ENCODE peak calls at places on chromosomes 4 and X, in four cellular contexts. K, A, I and L are unnamed samples.
A peak's percentile ranks its signal among the peaks of the same experiment; 100 is the strongest.

GRCh38 chr4:69116645-69117321 is 20.5 kb downstream of the UGT2B7 start:
- DNase-seq in K (no peak), A (no peak), I (no peak), L (no peak)

GRCh38 chr4:107989162-107989536 is 540 bp upstream of the HADH start:
- DNase-seq in K (no peak), I (no peak), A (no peak), L (no peak)

GRCh38 chr4:15414601-15415091 is 13.2 kb upstream of the C1QTNF7 start:
- DNase-seq in A (peak; percentile 35), I (no peak), K (no peak), L (no peak)

GRCh38 chr4:183960021-183960420 is 54.9 kb downstream of the STOX2 start:
- DNase-seq in K (no peak), I (peak; percentile 88), A (peak; percentile 81), L (peak; percentile 51)

GRCh38 chr4:141486375-141486997 is 149.9 kb upstream of the IL15 start:
- DNase-seq in A (peak; percentile 83), K (no peak), I (no peak), L (peak; percentile 57)

GRCh38 chr4:53014368-53014767 is 152.3 kb downstream of the RASL11B start:
- DNase-seq in K (no peak), I (no peak), A (no peak), L (no peak)

GRCh38 chr4:129344058-129344457 is 248.1 kb downstream of the C4orf33 start:
- DNase-seq in I (peak; percentile 47), A (no peak), K (no peak), L (peak; percentile 48)

GRCh38 chrX:17078031-17078730 is 131.7 kb downstream of the REPS2 start:
- DNase-seq in K (no peak), A (peak; percentile 68), I (no peak), L (peak; percentile 21)

GRCh38 chrX:11462136-11462535 is 168.9 kb downstream of the AMELX start:
- DNase-seq in I (no peak), K (no peak), A (no peak), L (no peak)

GRCh38 chr4:5158391-5158770 is 107.1 kb downstream of the STK32B start:
- DNase-seq in K (no peak), I (no peak), A (no peak), L (no peak)

GRCh38 chr4:80538276-80538926 is 202.9 kb downstream of the CFAP299 start:
- DNase-seq in K (no peak), I (no peak), A (peak; percentile 38), L (peak; percentile 38)

GRCh38 chr4:114056599-114056998 is 77.2 kb upstream of the ARSJ start:
- DNase-seq in A (no peak), I (no peak), K (no peak), L (no peak)

GRCh38 chr4:152039085-152039484 is 278.3 kb upstream of the GATB start:
- DNase-seq in K (no peak), A (peak; percentile 91), I (no peak), L (no peak)

GRCh38 chr4:71189471-71189870 is 149.3 kb upstream of the SLC4A4 start:
- DNase-seq in K (no peak), I (no peak), A (peak; percentile 69), L (no peak)

GRCh38 chr4:37802068-37802666 is 24.3 kb upstream of the PGM2 start:
- DNase-seq in A (peak; percentile 38), K (peak; percentile 67), I (peak; percentile 77), L (peak; percentile 60)

GRCh38 chr4:74897390-74897789 is 35.5 kb upstream of the PARM1 start:
- DNase-seq in K (no peak), A (no peak), I (no peak), L (peak; percentile 29)

GRCh38 chrX:37765507-37765906 is 14.4 kb upstream of the CYBB start:
- DNase-seq in A (no peak), I (no peak), K (no peak), L (no peak)

GRCh38 chr4:89400408-89401035 is 92.9 kb upstream of the GPRIN3 start:
- DNase-seq in K (no peak), I (no peak), A (peak; percentile 77), L (no peak)

GRCh38 chr4:176844448-176844847 is 51.7 kb upstream of the VEGFC start:
- DNase-seq in I (no peak), K (no peak), A (peak; percentile 52), L (no peak)

GRCh38 chrX:13053171-13053570 is 8.8 kb upstream of the FAM9C start:
- DNase-seq in A (no peak), I (no peak), K (no peak), L (no peak)

GRCh38 chr4:69503558-69503957 is 7.9 kb upstream of the UGT2B4 start:
- DNase-seq in A (no peak), I (no peak), K (no peak), L (no peak)

GRCh38 chr4:162959056-162959455 is 207.6 kb downstream of the NAF1 start:
- DNase-seq in I (no peak), K (no peak), A (no peak), L (no peak)

GRCh38 chrX:100368167-100368566 is 41.9 kb downstream of the PCDH19 start:
- DNase-seq in I (peak; percentile 35), K (no peak), A (no peak), L (no peak)

GRCh38 chr4:76210502-76210901 is 3.1 kb downstream of the SCARB2 start:
- DNase-seq in K (no peak), A (no peak), I (no peak), L (no peak)

GRCh38 chr4:81606796-81607550 is 135.3 kb upstream of the RASGEF1B start:
- DNase-seq in K (no peak), A (no peak), I (no peak), L (peak; percentile 15)

GRCh38 chrX:79728421-79728820 is 286.1 kb upstream of the TBX22 start:
- DNase-seq in K (no peak), A (no peak), I (no peak), L (no peak)

GRCh38 chrX:139890991-139891700 is 41.7 kb downstream of the ATP11C start:
- DNase-seq in A (peak; percentile 70), I (no peak), K (no peak), L (peak; percentile 64)

GRCh38 chr4:80192937-80193336 is 4.4 kb upstream of the PRDM8 start:
- DNase-seq in A (peak; percentile 56), I (no peak), K (no peak), L (no peak)

GRCh38 chr4:176838611-176839411 is 46.1 kb upstream of the VEGFC start:
- DNase-seq in I (no peak), K (no peak), A (peak; percentile 90), L (peak; percentile 88)

GRCh38 chr4:10288830-10289533 is 168.2 kb downstream of the ZNF518B start:
- DNase-seq in A (no peak), K (no peak), I (no peak), L (peak; percentile 91)

GRCh38 chrX:138765061-138765460 is 53.5 kb upstream of the FGF13 start:
- DNase-seq in I (no peak), A (peak; percentile 77), K (no peak), L (no peak)

GRCh38 chr4:6374575-6374974 is 97.8 kb downstream of the PPP2R2C start:
- DNase-seq in K (no peak), A (no peak), I (no peak), L (no peak)

GRCh38 chr4:128558896-128559669 is 250.4 kb upstream of the JADE1 start:
- DNase-seq in I (no peak), K (no peak), A (peak; percentile 87), L (no peak)

GRCh38 chr4:112938461-112939058 is 110.9 kb upstream of the ANK2 start:
- DNase-seq in I (no peak), A (peak; percentile 23), K (no peak), L (no peak)

GRCh38 chr4:82381235-82381634 is 7.4 kb upstream of the HNRNPD start:
- DNase-seq in K (no peak), A (no peak), I (no peak), L (no peak)

GRCh38 chr4:48777739-48778138 is 2.3 kb downstream of the FRYL start:
- DNase-seq in I (no peak), K (no peak), A (no peak), L (no peak)

GRCh38 chr4:48778431-48779094 is 1.5 kb downstream of the FRYL start:
- DNase-seq in K (no peak), A (peak; percentile 59), I (no peak), L (no peak)

GRCh38 chr4:48779095-48779997 is 733 bp downstream of the FRYL start:
- DNase-seq in I (peak; percentile 74), A (peak; percentile 37), K (peak; percentile 87), L (no peak)

GRCh38 chr4:48772568-48772967 is 7.5 kb downstream of the FRYL start:
- DNase-seq in K (no peak), I (no peak), A (no peak), L (no peak)

DNA sequence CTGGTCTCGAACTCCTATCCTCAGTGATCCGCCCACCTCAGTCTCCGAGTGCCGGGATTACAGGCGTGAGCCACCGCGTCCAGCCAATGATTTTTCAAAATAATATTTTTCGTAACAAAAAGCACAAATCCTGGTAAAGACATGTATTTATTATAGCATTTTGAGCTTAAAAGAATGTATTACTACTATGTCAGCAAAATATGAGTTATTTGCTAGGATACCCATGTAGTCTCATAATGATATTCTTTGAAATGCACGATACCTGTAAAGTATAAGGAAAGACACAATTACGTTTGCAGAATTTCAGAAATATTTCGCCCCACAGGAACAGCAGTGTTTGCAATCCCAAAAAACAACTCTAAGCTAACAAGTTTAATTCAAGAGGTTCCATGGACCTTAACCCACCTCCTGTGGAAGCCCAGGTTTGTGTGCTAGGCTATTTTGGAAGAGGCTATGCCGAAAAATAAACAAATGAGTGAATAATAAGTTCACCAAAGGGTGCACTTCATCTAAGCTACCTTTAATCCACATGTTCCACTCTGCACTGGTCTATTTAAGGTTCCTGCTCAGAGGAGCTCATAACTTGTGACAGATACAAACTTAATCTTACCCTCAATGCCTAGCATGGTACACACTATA is 5.2 kb downstream of the FRYL start:
- DNase-seq in K (no peak), A (no peak), I (no peak), L (no peak)
- H3K4me1 ChIP-seq in K (peaks cover 57% of the 10 kb centered on the region), A (peaks cover 11% of the 10 kb centered on the region), I (no peaks in the 10 kb centered on the region), L (peaks cover 50% of the 10 kb centered on the region)

GRCh38 chr4:182928061-182928460 is 10.9 kb upstream of the DCTD start:
- DNase-seq in I (peak; percentile 30), A (no peak), K (no peak), L (no peak)
- TF ChIP-seq CTCF in I (peak; percentile 53), A (peak; percentile 16), K (peak; percentile 23), L (peak; percentile 38)

GRCh38 chr4:2043396-2044118 is 15.6 kb upstream of the NAT8L start:
- DNase-seq in A (no peak), K (peak; percentile 60), I (no peak), L (no peak)

GRCh38 chr4:2042207-2042946 is 16.8 kb upstream of the NAT8L start:
- DNase-seq in K (peak; percentile 69), A (no peak), I (peak; percentile 52), L (no peak)

GRCh38 chr4:2041234-2042130 is 17.6 kb upstream of the NAT8L start:
- DNase-seq in I (peak; percentile 91), A (peak; percentile 13), K (peak; percentile 92), L (peak; percentile 47)

GRCh38 chr4:2044119-2044485 is 15.0 kb upstream of the NAT8L start:
- DNase-seq in K (no peak), I (no peak), A (no peak), L (no peak)

GRCh38 chr4:2042947-2043395 is 16.2 kb upstream of the NAT8L start:
- DNase-seq in A (no peak), K (peak; percentile 48), I (no peak), L (no peak)
- H3K4me1 ChIP-seq in A (peaks cover 7% of the 10 kb centered on the region), K (peaks cover 18% of the 10 kb centered on the region), I (no peaks in the 10 kb centered on the region), L (no peaks in the 10 kb centered on the region)

DNA sequence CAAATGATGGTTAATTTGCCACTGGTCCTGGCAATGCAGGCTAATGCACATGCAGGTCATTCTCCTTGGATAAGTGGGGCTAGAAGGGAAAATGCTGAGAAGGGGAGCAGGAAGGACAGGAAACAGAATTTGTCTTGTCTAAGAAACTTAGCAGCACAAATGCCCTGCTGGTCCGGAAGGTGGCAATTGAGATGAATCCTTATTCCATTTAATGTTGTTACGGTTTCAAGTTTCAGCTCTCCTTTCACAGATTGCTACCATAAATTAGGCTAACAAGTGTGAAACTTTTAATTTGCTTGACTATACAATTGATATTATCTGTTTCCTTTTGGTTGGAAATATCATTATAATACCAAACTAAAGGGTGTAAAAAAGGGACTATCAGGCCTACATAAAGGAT is 248.2 kb downstream of the RPA4 start:
- DNase-seq in K (no peak), I (no peak), A (no peak), L (no peak)
- TF ChIP-seq CTCF in K (no peak), I (no peak), A (no peak), L (no peak)